ENCODE peak calls at places on chromosomes 13 and 19, in seven cellular contexts. E is thoracic aorta, N is PC-9, W is lower lobe of right lung, M is esophagus muscularis mucosa, D is pancreas, X is IMR-90. F is an unnamed sample.

GRCh38 chr19:17109962-17110598 is 34.5 kb downstream of the MYO9B start:
- DNase-seq in M (no peak), E (no peak), X (no peak), N (no peak), D (no peak), W (peak; percentile 86), F (no peak)

GRCh38 chr13:95355491-95355890 is 54.2 kb upstream of the ABCC4 start:
- DNase-seq in M (no peak), W (no peak), X (peak; percentile 78), N (no peak), D (no peak), E (no peak), F (no peak)

GRCh38 chr19:10113592-10113963 is 2.1 kb downstream of the P2RY11 start:
- DNase-seq in N (no peak), E (no peak), D (no peak), W (peak; percentile 46), X (no peak), M (no peak), F (no peak)

GRCh38 chr13:63184693-63185092 is 1769.0 kb upstream of the PCDH20 start:
- DNase-seq in X (peak; percentile 88), D (no peak), N (peak; percentile 60), M (no peak), W (no peak), E (no peak), F (no peak)

GRCh38 chr13:47109028-47109427 is 212.2 kb upstream of the HTR2A start:
- DNase-seq in X (no peak), M (no peak), N (peak; percentile 23), W (no peak), D (no peak), E (no peak), F (no peak)

GRCh38 chr13:78602561-78603239 is 652 bp downstream of the POU4F1 start:
- DNase-seq in M (no peak), W (no peak), D (no peak), N (no peak), X (no peak), E (no peak), F (no peak)

GRCh38 chr13:31096624-31097302 is 64.9 kb downstream of the HSPH1 start:
- DNase-seq in D (no peak), M (no peak), E (no peak), N (peak; percentile 30), W (no peak), X (no peak), F (no peak)

GRCh38 chr13:99295488-99296252 is 11.5 kb downstream of the GPR183 start:
- DNase-seq in W (no peak), X (no peak), D (no peak), M (no peak), E (no peak), N (no peak), F (no peak)

GRCh38 chr19:6110360-6110977 is at the start of gene RFX2:
- DNase-seq in X (peak; percentile 98), D (peak; percentile 99), M (peak; percentile 99), N (peak; percentile 97), E (peak; percentile 96), W (peak; percentile 99), F (peak; percentile 99)

GRCh38 chr13:41455725-41456419 is 1.5 kb upstream of the RGCC start:
- DNase-seq in M (no peak), W (no peak), D (no peak), E (no peak), X (no peak), N (no peak), F (no peak)

GRCh38 chr13:59880468-59880867 is 283.3 kb downstream of the DIAPH3 start:
- DNase-seq in X (peak; percentile 28), M (no peak), N (no peak), W (no peak), D (no peak), E (no peak), F (no peak)

GRCh38 chr19:40223135-40223822 is 3.2 kb downstream of the CCNP start:
- DNase-seq in M (no peak), D (no peak), E (no peak), W (no peak), X (no peak), N (no peak), F (no peak)

DNA sequence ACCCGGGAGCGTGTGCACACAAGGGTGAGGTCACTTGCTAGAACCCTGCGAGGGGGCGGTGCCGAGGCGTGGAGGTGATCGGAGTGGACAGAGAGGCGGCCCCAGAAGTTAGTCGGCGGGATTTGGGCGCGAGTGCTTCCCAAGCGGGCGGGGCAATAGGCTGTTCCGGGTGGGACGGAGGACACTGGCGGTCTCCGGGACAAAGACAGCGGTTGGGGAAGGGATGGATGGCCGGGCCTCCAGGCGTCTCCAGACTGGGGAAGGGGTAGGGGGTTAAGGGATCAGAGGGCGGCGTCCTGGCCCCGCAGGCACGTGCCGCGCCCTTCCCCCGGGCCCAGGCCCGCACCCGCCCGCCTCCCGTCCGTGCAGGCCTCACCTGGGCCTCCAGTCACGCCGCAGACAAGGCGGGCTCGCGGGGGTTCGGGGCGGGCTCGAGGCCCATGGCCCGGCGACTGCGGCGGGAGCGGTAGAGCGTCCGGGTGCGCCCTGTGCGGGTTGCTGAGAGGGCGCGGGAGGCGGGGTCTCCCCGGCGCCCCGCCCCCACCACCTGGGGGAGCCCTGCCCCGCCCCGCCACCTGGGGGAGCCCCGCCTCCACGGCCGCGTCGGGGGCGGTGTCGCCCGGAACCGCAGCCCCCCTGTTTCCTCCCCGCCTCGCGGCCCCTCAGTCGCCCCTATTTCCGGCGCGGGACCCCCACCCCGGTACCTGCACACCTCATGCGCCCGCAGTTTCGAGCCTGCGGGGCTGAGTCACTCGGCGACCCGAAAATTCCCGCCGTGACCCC is at the start of gene LPAR2:
- DNase-seq in M (no peak), E (no peak), D (peak; percentile 66), N (peak; percentile 71), X (no peak), W (peak; percentile 72), F (no peak)
- TF ChIP-seq CTCF in M (no peak), E (no peak), D (no peak), N (no peak), X (no peak), W (peak; percentile 6), F (no peak)

DNA sequence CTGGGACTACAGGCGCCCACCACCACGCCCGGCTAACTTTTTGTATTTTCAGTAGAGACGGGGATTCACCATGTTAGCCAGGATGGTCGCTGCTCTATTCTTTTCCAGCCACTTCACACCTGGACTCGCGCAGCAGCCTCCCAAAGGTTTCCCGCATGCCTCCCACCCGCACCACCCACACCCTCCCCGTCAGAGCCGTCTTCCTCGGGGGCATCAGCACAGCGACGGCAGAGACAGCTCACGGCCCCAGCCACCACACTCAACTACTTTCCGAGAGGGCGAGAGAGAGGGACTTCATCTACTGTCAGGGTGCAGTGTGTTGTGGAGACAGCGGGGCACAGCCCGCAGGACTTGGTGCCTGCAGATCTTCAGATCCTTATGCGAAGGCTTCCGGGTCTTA is 5.6 kb downstream of the ZNF787 start:
- DNase-seq in W (peak; percentile 30), X (no peak), N (no peak), E (no peak), D (no peak), M (no peak), F (no peak)
- H3K4me1 ChIP-seq in W (peaks cover 83% of the 10 kb centered on the region), X (peaks cover 29% of the 10 kb centered on the region), N (peaks cover 27% of the 10 kb centered on the region), E (peaks cover 24% of the 10 kb centered on the region), D (peaks cover 46% of the 10 kb centered on the region), M (peaks cover 100% of the 10 kb centered on the region), F (peaks cover 100% of the 10 kb centered on the region)

DNA sequence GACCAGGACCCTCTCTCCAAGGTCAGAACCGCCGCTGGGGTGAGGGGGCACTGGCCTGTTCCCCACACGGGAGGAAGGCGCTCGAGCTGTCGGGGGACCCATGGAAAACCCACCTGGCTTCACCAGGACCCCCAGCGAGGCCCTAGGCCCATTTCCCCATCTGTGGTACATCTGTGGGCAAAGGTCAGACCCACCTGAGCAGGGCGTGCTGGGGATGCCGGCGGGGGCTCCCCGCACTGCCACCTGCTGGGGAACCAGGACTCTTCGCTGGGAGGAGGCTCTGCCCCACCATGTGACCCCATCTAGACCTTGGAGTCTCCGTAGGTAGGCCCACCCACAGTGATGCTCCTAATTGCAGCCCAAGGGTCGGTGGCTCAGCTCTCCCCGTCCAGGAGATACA is 511 bp downstream of the WDR88 start:
- DNase-seq in E (no peak), X (no peak), D (no peak), N (no peak), M (no peak), W (no peak), F (no peak)
- TF ChIP-seq CTCF in E (no peak), X (peak; percentile 19), D (no peak), N (no peak), M (no peak), W (no peak), F (no peak)

DNA sequence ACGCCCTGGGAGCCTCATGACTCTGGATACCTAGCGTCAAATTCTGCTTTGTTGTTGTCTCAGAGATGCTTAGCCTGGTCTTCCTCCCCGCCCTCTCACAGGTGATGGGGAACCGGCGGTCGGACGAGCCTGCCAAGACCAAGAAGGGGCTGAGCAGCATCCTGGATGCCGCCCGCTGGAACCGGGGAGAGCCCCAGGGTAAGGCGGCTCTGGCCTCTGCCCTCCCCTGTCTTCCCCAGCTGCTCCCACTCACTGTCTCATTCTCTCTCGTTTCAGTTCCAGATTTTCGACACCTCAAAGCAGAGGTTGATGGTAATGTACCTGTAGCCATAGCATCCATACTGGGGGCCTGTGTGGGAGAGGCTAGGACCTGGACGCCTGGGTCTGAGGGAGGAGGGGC is 11.4 kb downstream of the ARHGEF1 start:
- DNase-seq in W (no peak), X (no peak), M (no peak), N (no peak), D (no peak), E (no peak), F (no peak)
- H3K4me1 ChIP-seq in W (peaks cover 6% of the 10 kb centered on the region), X (no peaks in the 10 kb centered on the region), M (no peaks in the 10 kb centered on the region), N (no peaks in the 10 kb centered on the region), D (no peaks in the 10 kb centered on the region), E (no peaks in the 10 kb centered on the region), F (no peaks in the 10 kb centered on the region)

DNA sequence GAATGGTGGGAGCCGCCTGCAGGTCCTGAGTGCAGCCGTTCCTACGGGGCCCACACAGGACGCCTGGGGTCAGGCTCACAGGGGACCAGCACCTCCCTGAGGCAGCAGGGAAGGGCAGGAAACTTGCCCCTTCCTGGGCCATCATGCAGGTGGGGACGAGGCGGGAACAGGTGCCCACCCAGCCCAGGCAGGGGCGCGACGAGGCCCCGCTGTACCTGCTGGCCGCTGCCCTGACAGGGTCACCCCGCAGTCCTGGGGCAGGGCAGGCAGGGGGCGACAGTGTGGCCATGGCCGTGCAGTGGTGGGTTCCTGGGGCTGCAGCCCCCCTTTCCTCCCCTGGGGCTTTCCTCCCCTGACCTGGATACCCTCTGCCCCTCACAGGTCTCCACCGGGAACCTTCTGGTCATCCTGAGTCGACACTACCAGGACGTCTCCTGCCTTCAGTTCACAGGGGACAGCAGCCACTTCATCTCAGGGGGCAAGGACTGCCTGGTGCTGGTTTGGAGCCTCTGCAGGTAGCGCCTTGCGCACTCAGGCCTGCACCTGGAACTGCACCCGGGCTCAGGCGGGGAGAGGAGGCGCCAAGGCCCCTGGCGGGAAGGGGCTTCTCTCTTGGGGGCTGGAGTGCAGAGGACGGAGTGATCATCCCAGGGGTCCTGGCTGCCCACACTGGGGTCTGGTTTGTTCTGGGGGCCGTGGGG is 5.4 kb downstream of the WDR18 start:
- DNase-seq in E (no peak), W (no peak), M (no peak), X (no peak), N (no peak), D (no peak), F (no peak)
- TF ChIP-seq CTCF in E (no peak), W (no peak), M (no peak), X (peak; percentile 16), N (peak; percentile 36), D (no peak), F (no peak)

GRCh38 chr13:52414051-52414450 is 8.1 kb upstream of the THSD1 start:
- DNase-seq in M (no peak), D (no peak), W (no peak), N (no peak), X (no peak), E (no peak), F (no peak)
- H3K4me1 ChIP-seq in M (no peaks in the 10 kb centered on the region), D (no peaks in the 10 kb centered on the region), W (no peaks in the 10 kb centered on the region), N (no peaks in the 10 kb centered on the region), X (peaks cover 16% of the 10 kb centered on the region), E (no peaks in the 10 kb centered on the region), F (no peaks in the 10 kb centered on the region)

F was measured in vagina.